ENCODE peak calls at places on chromosome 3, in six cellular contexts. J is effector memory CD4-positive, alpha-beta T cell; M is SW480; Y is left colon; I is head of caudate nucleus; S is trophoblast cell. O is an unnamed sample.

GRCh38 chr3:151107701-151108100 is 22.2 kb downstream of the MED12L start:
- DNase-seq in Y (no peak), J (no peak), M (no peak), S (no peak), I (no peak), O (no peak)

GRCh38 chr3:118587037-118587741 is 447.5 kb downstream of the IGSF11 start:
- DNase-seq in M (no peak), I (no peak), J (no peak), S (no peak), Y (no peak), O (no peak)

GRCh38 chr3:161523916-161524315 is 27.3 kb downstream of the OTOL1 start:
- DNase-seq in Y (no peak), S (no peak), J (no peak), M (no peak), I (no peak), O (no peak)

GRCh38 chr3:23762214-23763039 is 43.3 kb upstream of the UBE2E1 start:
- DNase-seq in J (no peak), S (no peak), I (no peak), Y (no peak), M (no peak), O (no peak)

GRCh38 chr3:19093084-19093483 is 55.2 kb upstream of the KCNH8 start:
- DNase-seq in S (no peak), Y (no peak), I (no peak), J (no peak), M (no peak), O (no peak)

GRCh38 chr3:137026701-137027100 is 68.9 kb downstream of the IL20RB start:
- DNase-seq in I (no peak), S (no peak), Y (no peak), M (no peak), J (no peak), O (no peak)

GRCh38 chr3:136787226-136787793 is 31.6 kb upstream of the SLC35G2 start:
- DNase-seq in Y (no peak), M (peak), S (no peak), J (peak), I (no peak), O (no peak)

GRCh38 chr3:141373768-141374526 is 5.6 kb downstream of the ZBTB38 start:
- DNase-seq in J (no peak), I (no peak), M (peak), Y (no peak), S (no peak), O (no peak)

GRCh38 chr3:109325109-109325508 is 8.8 kb upstream of the DPPA2 start:
- DNase-seq in J (no peak), Y (no peak), M (no peak), I (no peak), S (no peak), O (no peak)

GRCh38 chr3:42262525-42262924 is 3.5 kb downstream of the CCK start:
- DNase-seq in S (peak), M (no peak), J (no peak), Y (no peak), I (no peak), O (no peak)

GRCh38 chr3:132549890-132550578 is 47.0 kb upstream of the ACKR4 start:
- DNase-seq in J (no peak), Y (no peak), M (no peak), S (no peak), I (no peak), O (no peak)

GRCh38 chr3:177810162-177810623 is 612.9 kb upstream of the TBL1XR1 start:
- DNase-seq in M (no peak), Y (no peak), I (no peak), S (peak), J (no peak), O (no peak)

GRCh38 chr3:63861306-63861705 is 2.3 kb downstream of the THOC7 start:
- DNase-seq in Y (no peak), I (no peak), M (no peak), J (no peak), S (no peak), O (no peak)

GRCh38 chr3:113136071-113136470 is 75.3 kb upstream of the BOC start:
- DNase-seq in Y (no peak), J (no peak), S (no peak), M (no peak), I (no peak), O (no peak)

GRCh38 chr3:72261566-72262564 is 476.9 kb upstream of the PROK2 start:
- DNase-seq in I (no peak), S (no peak), J (no peak), M (no peak), Y (no peak), O (no peak)

GRCh38 chr3:27147215-27147614 is 222.0 kb downstream of the NEK10 start:
- DNase-seq in Y (no peak), M (no peak), I (no peak), J (no peak), S (no peak), O (no peak)

GRCh38 chr3:70832035-70832795 is 519.8 kb upstream of the MDFIC2 start:
- DNase-seq in I (no peak), M (no peak), Y (no peak), S (no peak), J (no peak), O (no peak)